ENCODE peak calls at places on chromosome 14, in five cellular contexts. I is psoas muscle, Z is neuronal stem cell, R is fibroblast of lung, J is lung. W is an unnamed sample. For H3K9me3, the result is how much of the 10 kb centered on the place peaks cover.

GRCh38 chr14:68680541-68681051 is 112.3 kb downstream of the ZFP36L1 start:
- DNase-seq in J (no peak), R (peak), Z (no peak), I (no peak), W (no peak)

GRCh38 chr14:50928002-50928635 is 16.2 kb downstream of the PYGL start:
- DNase-seq in J (peak), I (peak), Z (no peak), R (peak), W (no peak)

GRCh38 chr14:74879427-74880180 is 2.1 kb upstream of the DLST start:
- DNase-seq in J (no peak), R (no peak), I (no peak), Z (no peak), W (no peak)

GRCh38 chr14:96752594-96752993 is 44.6 kb upstream of the VRK1 start:
- DNase-seq in J (no peak), R (peak), Z (no peak), I (no peak), W (no peak)

GRCh38 chr14:90677484-90678045 is 138.7 kb downstream of the TTC7B start:
- DNase-seq in I (no peak), J (no peak), R (peak), Z (no peak), W (no peak)

GRCh38 chr14:54166049-54166950 is 209.7 kb upstream of the BMP4 start:
- DNase-seq in Z (no peak), R (no peak), I (no peak), J (no peak), W (no peak)

GRCh38 chr14:75197338-75197737 is 20.9 kb upstream of the TMED10 start:
- DNase-seq in J (no peak), I (no peak), R (no peak), Z (no peak), W (no peak)

GRCh38 chr14:75554482-75554881 is 23.9 kb upstream of the FLVCR2 start:
- DNase-seq in R (peak), I (no peak), Z (no peak), J (no peak), W (no peak)

GRCh38 chr14:24013654-24014514 is 25.2 kb downstream of the DHRS4L2 start:
- DNase-seq in Z (peak), J (peak), I (no peak), R (peak), W (peak)

GRCh38 chr14:49594347-49595089 is 4.2 kb upstream of the LRR1 start:
- DNase-seq in R (peak), Z (no peak), I (no peak), J (peak), W (peak)

GRCh38 chr14:62283837-62284236 is 521.6 kb downstream of the SNAPC1 start:
- DNase-seq in I (no peak), R (no peak), Z (no peak), J (no peak), W (no peak)

GRCh38 chr14:50242566-50243288 is 11.3 kb upstream of the SOS2 start:
- DNase-seq in R (no peak), I (no peak), J (no peak), Z (no peak), W (no peak)

GRCh38 chr14:81023095-81023710 is 67.8 kb downstream of the TSHR start:
- DNase-seq in R (peak), I (no peak), Z (no peak), J (no peak), W (no peak)

GRCh38 chr14:25677111-25677510 is 627.2 kb upstream of the STXBP6 start:
- DNase-seq in R (no peak), I (no peak), Z (no peak), J (no peak), W (no peak)
- H3K9me3 ChIP-seq in R (under half), I (under half), Z (under half), J (under half), W (under half)

GRCh38 chr14:103552011-103552797 is 10.3 kb downstream of the BAG5 start:
- DNase-seq in R (peak), J (no peak), Z (no peak), I (peak), W (no peak)

GRCh38 chr14:103552811-103553210 is 9.6 kb downstream of the BAG5 start:
- DNase-seq in I (no peak), J (no peak), R (no peak), Z (no peak), W (no peak)

GRCh38 chr14:103549361-103550311 is 12.8 kb downstream of the BAG5 start:
- DNase-seq in Z (no peak), R (no peak), J (no peak), I (peak), W (no peak)

GRCh38 chr14:103550451-103551337 is 11.8 kb downstream of the BAG5 start:
- DNase-seq in Z (no peak), I (peak), R (no peak), J (no peak), W (no peak)

DNA sequence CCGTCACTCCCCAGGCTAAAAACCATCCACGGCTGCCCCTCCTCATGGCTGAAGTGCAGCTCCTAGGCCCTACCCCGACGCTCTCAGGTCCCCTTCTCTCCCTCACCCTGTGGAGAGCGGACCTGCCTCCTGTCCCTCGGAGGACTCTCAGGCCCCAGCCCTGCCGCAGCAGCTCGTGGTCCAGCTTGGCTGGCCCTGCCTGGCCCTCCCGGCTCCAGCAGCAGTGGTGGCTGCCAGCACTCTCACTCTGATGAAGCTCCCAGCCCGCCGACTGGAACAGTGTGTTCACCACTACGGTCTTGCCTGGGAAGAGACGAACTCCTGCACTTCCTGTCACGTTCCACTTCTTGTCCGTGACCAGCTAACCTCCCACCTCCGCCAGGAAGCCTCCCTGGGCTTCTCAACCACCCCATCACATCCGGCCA is 11.1 kb downstream of the BAG5 start:
- DNase-seq in I (peak), Z (no peak), J (no peak), R (no peak), W (no peak)
- H3K4me3 ChIP-seq in I (peak), Z (no peak), J (no peak), R (no peak), W (no peak)

DNA sequence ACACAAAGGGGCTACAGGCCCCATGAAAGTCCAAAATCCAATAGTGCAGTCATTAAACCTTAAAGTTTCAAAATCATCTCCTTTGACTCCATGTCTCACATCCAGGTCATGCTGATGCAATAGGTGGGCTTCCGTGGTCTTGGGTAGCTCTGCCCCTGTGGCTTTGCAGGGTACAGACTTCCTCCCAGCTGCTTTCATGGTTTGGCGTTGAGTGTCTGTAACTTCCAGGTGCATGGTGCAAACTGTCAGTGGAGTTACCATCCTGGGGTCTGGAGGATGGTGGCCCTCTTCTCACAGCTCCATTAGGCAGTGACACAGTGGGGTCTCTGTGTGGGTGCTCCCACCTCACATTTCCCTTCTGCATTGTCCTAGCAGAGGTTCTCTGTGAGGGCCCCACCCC is 8.5 kb upstream of the OR4Q2 start:
- DNase-seq in Z (no peak), I (no peak), J (no peak), R (no peak), W (no peak)
- H3K9me3 ChIP-seq in Z (under half), I (under half), J (under half), R (under half), W (under half)

GRCh38 chr14:32938719-32939253 is at the start of gene NPAS3:
- DNase-seq in Z (no peak), I (no peak), J (no peak), R (peak), W (no peak)

GRCh38 chr14:32940066-32940651 is 1.5 kb downstream of the NPAS3 start:
- DNase-seq in R (peak), J (no peak), I (no peak), Z (no peak), W (no peak)

GRCh38 chr14:32940711-32941667 is 2.3 kb downstream of the NPAS3 start:
- DNase-seq in I (no peak), R (no peak), J (no peak), Z (no peak), W (no peak)

GRCh38 chr14:32941668-32942065 is 3.0 kb downstream of the NPAS3 start:
- DNase-seq in R (no peak), J (no peak), I (no peak), Z (no peak), W (no peak)

GRCh38 chr14:32939254-32940065 is 781 bp downstream of the NPAS3 start:
- DNase-seq in R (peak), I (peak), J (peak), Z (peak), W (no peak)
- H3K4me3 ChIP-seq in R (peak), I (peak), J (peak), Z (peak), W (peak)

DNA sequence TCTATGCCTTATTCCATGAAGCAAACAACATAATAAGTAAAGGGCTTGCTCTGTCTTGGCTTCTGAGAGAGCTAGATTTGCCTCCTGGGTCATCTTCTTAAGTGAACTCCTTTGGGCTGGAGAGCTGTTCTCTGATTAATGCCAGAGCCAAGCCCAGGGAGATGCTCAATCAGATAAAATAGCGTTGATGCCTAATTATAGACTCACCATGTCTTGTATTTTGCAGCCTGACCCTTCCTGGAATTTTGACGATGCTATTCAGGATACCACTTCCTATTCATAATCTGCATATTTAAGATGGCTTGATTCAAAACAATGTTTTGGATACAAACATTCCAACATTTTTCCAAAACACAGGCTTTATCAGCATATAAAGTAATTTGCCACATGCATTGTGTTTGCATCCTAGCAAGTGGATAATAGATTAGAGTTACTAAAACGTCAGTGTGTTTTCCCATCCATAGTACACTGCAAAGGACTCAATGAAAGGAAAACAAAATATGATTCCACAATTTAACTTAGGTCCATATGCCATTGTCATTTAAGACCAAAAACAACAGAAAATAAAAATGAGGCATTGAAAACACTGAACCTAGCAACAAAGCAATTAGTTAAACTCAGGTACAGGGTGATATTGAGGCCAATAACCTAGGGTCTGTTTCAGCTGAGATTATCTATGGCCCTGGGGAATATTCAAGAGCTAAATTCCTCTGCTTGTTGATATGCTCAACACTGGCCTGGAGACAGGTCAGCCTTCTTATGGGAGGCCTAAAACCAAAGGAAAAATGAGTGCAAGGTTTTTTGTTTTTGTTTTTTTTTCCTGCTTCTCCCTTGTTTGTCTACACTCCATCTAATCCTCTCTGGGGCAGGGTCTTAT is 184.2 kb upstream of the FOXN3 start:
- DNase-seq in I (no peak), J (no peak), Z (no peak), R (peak), W (no peak)
- H3K9me3 ChIP-seq in I (under half), J (under half), Z (under half), R (under half), W (under half)

GRCh38 chr14:91947196-91948184 is at the start of gene FBLN5:
- DNase-seq in I (peak), J (peak), R (peak), Z (peak), W (peak)

GRCh38 chr14:91942946-91943345 is 4.5 kb downstream of the FBLN5 start:
- DNase-seq in R (no peak), J (no peak), Z (no peak), I (no peak), W (no peak)

GRCh38 chr14:91946313-91947195 is 940 bp downstream of the FBLN5 start:
- DNase-seq in R (peak), I (no peak), J (no peak), Z (no peak), W (no peak)

GRCh38 chr14:91942128-91942527 is 5.4 kb downstream of the FBLN5 start:
- DNase-seq in R (no peak), Z (no peak), I (no peak), J (no peak), W (no peak)

DNA sequence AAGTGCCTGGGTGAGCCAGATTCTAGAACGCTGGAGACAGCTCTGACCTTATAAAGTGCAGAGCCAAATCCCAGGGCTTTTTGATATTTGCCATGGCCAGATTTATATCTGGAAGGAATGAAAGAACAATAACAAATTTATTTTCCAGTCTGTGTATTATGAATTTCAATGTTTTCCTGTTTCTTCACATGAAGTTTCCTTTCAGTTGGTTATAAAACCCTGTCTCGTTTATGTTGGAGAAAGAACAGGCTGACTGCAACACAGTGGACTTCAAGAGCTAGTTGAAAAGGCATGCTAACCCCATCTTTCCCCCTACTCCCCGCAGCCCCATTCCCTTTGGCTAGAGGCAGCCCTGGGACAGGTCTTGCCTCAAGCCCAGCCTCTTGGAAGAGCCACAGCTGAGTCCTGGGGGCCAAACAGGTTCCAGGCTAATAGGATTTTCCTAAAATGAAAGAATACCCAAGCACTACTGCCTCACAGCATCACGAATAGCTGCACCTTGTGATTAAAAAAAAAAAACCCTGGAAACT is 1.7 kb downstream of the FBLN5 start:
- DNase-seq in R (no peak), I (no peak), Z (no peak), J (no peak), W (no peak)
- H3K4me3 ChIP-seq in R (peak), I (peak), Z (no peak), J (peak), W (peak)

DNA sequence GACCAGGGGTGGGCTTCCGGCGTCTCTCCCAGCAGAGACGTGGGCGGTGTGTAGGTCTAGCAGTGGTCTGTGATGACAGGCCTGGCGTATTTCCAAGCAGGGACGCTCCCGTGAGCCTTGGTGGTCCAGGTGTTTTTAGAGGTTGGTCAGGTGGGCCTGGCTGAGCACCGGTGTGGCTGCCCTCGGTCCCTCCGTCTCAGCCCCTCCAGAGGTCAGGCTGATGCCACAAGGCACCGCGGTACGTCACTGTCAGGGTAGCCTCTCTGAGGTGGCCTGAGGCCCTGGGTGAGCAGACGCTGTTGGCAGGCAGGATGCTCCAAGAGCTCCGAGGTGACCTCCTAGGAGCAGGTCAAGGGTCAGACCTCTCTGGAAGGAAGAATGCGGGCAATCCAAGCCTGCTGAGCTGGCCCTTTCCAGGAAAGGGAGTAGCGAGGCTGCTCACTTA is 13.6 kb downstream of the MTA1 start:
- DNase-seq in I (no peak), Z (no peak), J (no peak), R (no peak), W (no peak)
- H3K9me3 ChIP-seq in I (under half), Z (under half), J (under half), R (under half), W (under half)

GRCh38 chr14:71583705-71584104 is 348.5 kb upstream of the RGS6 start:
- DNase-seq in Z (no peak), R (no peak), J (no peak), I (no peak), W (no peak)
- H3K4me3 ChIP-seq in Z (no peak), R (no peak), J (no peak), I (no peak), W (no peak)

GRCh38 chr14:76987956-76988520 is 40.5 kb downstream of the IRF2BPL start:
- DNase-seq in Z (no peak), I (no peak), J (no peak), R (no peak), W (no peak)
- H3K9me3 ChIP-seq in Z (under half), I (under half), J (under half), R (under half), W (under half)

DNA sequence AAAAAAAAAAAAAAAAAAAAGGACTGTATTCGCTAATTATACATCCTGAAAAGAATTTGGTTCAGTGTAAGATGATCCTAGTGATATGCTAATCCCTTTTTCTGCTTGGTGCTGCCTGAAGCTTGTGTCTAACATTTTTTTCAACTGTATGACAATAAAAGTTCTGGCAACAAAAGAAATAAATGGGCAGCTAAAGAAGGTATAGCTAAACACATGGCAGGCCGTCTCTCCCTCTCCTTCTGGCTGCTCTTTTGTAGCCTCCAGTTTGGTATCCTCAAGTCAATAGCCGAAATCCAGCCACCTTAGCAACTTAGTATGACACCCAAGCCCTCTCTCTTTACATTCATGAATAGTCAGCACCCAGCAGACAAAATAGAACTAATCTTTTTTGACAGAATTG is 198.3 kb upstream of the OTX2 start:
- DNase-seq in Z (no peak), I (no peak), J (no peak), R (no peak), W (no peak)
- H3K4me3 ChIP-seq in Z (no peak), I (no peak), J (no peak), R (no peak), W (no peak)

W was measured in AG04450.